ENCODE peak calls at places on chromosomes 6 and 20, in eight cellular contexts. U is HCT116, I is heart right ventricle, K is tibial artery, E is psoas muscle, Y is fibroblast of mammary gland, F is fibroblast of lung, Q is astrocyte of the spinal cord. N is an unnamed sample.

GRCh38 chr6:73511796-73512195 is 9.0 kb downstream of the EEF1A1 start:
- DNase-seq in K (no peak), E (no peak), U (no peak), Y (no peak), F (no peak), Q (no peak), I (no peak), N (no peak)

GRCh38 chr20:34112600-34113061 is 588 bp upstream of the EIF2S2 start:
- DNase-seq in K (no peak), Q (no peak), U (no peak), I (no peak), F (peak), Y (peak), E (no peak), N (peak)

GRCh38 chr20:64038252-64038578 is 2.2 kb downstream of the C20orf204 start:
- DNase-seq in K (no peak), F (no peak), Q (no peak), Y (no peak), I (no peak), U (peak), E (no peak), N (no peak)

GRCh38 chr6:33739611-33740010 is 7.1 kb downstream of the IP6K3 start:
- DNase-seq in U (no peak), K (no peak), Y (no peak), F (no peak), I (no peak), E (no peak), Q (no peak), N (no peak)

GRCh38 chr6:52102330-52102932 is 15.0 kb upstream of the PKHD1 start:
- DNase-seq in U (no peak), Y (no peak), I (no peak), F (no peak), E (no peak), Q (no peak), K (no peak), N (no peak)

GRCh38 chr20:25865715-25866656 is 169.3 kb upstream of the ZNF337 start:
- DNase-seq in Y (peak), I (peak), E (peak), Q (peak), U (peak), K (peak), F (peak), N (peak)

GRCh38 chr6:42010185-42010872 is 40.0 kb upstream of the TAF8 start:
- DNase-seq in Y (no peak), F (no peak), K (no peak), Q (no peak), E (no peak), U (no peak), I (no peak), N (peak)

GRCh38 chr6:21773199-21773974 is 179.8 kb downstream of the SOX4 start:
- DNase-seq in Q (no peak), Y (no peak), F (no peak), U (no peak), K (no peak), E (no peak), I (no peak), N (no peak)

GRCh38 chr6:44390158-44390683 is 2.7 kb downstream of the CDC5L start:
- DNase-seq in I (no peak), F (no peak), E (no peak), Y (no peak), U (no peak), Q (no peak), K (no peak), N (no peak)
- H3K4me3 ChIP-seq in I (no peak), F (no peak), E (no peak), Y (no peak), U (no peak), Q (no peak), K (no peak), N (no peak)

GRCh38 chr6:147119310-147119709 is 84.9 kb upstream of the STXBP5 start:
- DNase-seq in E (no peak), F (no peak), Y (no peak), I (no peak), K (no peak), U (no peak), Q (no peak), N (no peak)
- TF ChIP-seq CTCF in E (no peak), F (no peak), Y (no peak), I (no peak), K (no peak), U (no peak), Q (no peak), N (no peak)

GRCh38 chr6:31556312-31556711 is 8.9 kb downstream of the NFKBIL1 start:
- DNase-seq in I (no peak), K (no peak), E (no peak), F (no peak), U (no peak), Q (no peak), Y (no peak), N (no peak)
- H3K4me3 ChIP-seq in I (no peak), K (no peak), E (no peak), F (no peak), U (no peak), Q (no peak), Y (no peak), N (no peak)

DNA sequence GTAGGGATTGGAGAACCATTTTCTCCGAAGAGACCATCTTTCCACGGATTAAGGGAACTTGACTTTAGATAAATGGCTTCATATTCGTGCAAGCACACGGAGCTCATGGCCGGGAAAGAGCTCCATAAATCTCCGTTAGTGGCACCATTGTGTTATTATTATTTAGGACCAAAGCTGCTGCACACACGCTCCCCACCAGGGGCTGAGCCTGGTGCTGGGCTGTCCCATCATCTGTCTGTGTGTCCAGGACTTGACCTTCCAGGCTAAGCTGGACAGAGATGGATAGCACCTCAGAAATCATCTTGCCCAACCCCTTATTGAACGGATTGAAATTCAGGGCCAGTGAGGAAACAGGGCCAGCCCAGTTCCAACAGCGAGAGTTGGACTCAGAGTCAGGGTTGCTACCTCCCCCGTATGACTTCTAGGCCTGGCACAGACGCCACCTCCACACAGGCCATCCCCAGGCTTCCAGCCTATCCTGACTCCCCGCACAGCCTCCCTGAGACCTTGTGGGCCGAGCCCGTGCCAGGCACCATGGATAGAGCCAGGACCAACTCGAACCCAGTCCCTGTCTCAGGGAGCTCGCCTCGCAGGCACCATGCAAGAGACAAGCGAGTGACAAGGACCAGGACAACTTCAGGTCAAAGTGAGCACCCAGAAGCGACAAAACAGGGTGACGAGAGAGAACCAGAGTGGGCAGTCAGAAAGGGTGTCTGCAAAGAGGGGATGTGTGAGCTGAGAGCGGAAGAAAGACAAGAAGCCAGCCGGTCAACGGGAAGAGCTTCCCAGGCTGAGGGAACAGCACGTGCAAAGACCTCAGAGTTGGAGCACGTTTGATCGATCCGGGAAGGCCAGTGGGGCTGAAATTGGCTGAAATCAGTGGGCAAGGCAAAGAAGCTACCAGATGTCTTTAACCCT is 45.4 kb downstream of the KIAA1755 start:
- DNase-seq in U (no peak), F (no peak), E (no peak), Q (no peak), K (peak), Y (no peak), I (no peak), N (no peak)
- TF ChIP-seq CTCF in U (no peak), F (peak), E (no peak), Q (peak), K (no peak), Y (peak), I (no peak), N (peak)

DNA sequence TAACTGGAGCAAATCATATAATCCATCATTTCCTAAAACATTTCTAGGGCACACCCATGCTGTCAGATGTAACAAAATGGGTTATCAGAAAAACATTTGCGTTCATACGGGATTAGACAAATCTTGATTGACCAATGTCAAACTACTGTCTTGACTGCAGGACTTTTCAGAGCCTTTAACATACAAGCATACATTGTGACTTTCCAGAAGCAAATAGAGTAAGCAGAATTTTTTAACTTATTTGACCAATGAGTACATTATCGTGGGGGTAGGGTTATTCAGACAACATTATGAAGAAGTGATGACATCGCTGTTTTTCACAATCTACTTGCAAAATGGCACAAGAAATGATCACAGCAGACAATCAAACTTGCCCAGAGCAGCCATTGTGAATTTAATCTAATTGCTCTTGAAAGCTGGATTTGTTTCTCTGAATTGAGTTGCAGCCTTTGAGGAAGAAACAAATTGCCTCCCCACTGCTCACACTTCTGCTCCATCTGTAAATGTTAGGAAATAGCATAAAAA is 133.1 kb upstream of the DOK5 start:
- DNase-seq in I (no peak), E (no peak), K (no peak), Q (no peak), U (no peak), Y (no peak), F (no peak), N (no peak)
- H3K4me3 ChIP-seq in I (no peak), E (no peak), K (no peak), Q (no peak), U (no peak), Y (no peak), F (no peak), N (no peak)

N was measured in fibroblast of villous mesenchyme.